ENCODE peak calls at places on chromosomes 7 and 10, in nine cellular contexts. D, Y, U, W, H, J, A, C and Q are unnamed samples.

GRCh38 chr7:66921918-66922486 is 977 bp downstream of the TMEM248 start:
- DNase-seq in J (no peak), H (no peak), C (peak; percentile 22), W (no peak), D (no peak), U (no peak), Y (peak; percentile 74), A (no peak), Q (no peak)

GRCh38 chr7:144596953-144597352 is 193.5 kb upstream of the NOBOX start:
- DNase-seq in J (no peak), A (no peak), H (no peak), U (no peak), Y (no peak), W (no peak), D (no peak), C (no peak), Q (no peak)

GRCh38 chr7:151814400-151814914 is 62.5 kb downstream of the PRKAG2 start:
- DNase-seq in J (no peak), A (no peak), C (no peak), Y (no peak), D (peak; percentile 53), W (no peak), U (no peak), H (peak; percentile 35), Q (no peak)

GRCh38 chr7:585229-585711 is 65.6 kb upstream of the PDGFA start:
- DNase-seq in U (peak; percentile 73), Y (peak; percentile 86), C (no peak), H (no peak), D (no peak), W (peak; percentile 82), A (no peak), J (no peak), Q (no peak)

GRCh38 chr10:7855205-7855604 is 36.9 kb downstream of the TAF3 start:
- DNase-seq in C (no peak), J (no peak), U (no peak), D (no peak), H (no peak), W (no peak), Y (no peak), A (no peak), Q (no peak)

GRCh38 chr7:45917658-45918057 is 3.4 kb downstream of the IGFBP3 start:
- DNase-seq in J (peak; percentile 84), Y (peak; percentile 90), U (peak; percentile 76), W (peak; percentile 64), D (peak; percentile 81), H (peak; percentile 96), C (peak; percentile 48), A (no peak), Q (peak; percentile 36)

GRCh38 chr7:129150199-129150996 is 5.9 kb downstream of the TSPAN33 start:
- DNase-seq in A (no peak), W (no peak), C (no peak), D (no peak), J (no peak), H (no peak), Y (no peak), U (no peak), Q (no peak)

GRCh38 chr10:116947838-116948529 is 57.0 kb downstream of the SHTN1 start:
- DNase-seq in U (peak; percentile 50), D (no peak), W (no peak), A (no peak), Y (no peak), C (no peak), H (no peak), J (no peak), Q (peak; percentile 12)

GRCh38 chr7:98351136-98351535 is 49.8 kb downstream of the BAIAP2L1 start:
- DNase-seq in C (no peak), J (no peak), D (no peak), H (no peak), W (no peak), U (no peak), Y (no peak), A (no peak), Q (no peak)

GRCh38 chr10:30542001-30542861 is 87.3 kb downstream of the LYZL2 start:
- DNase-seq in H (no peak), U (peak; percentile 26), A (no peak), Y (no peak), W (no peak), D (no peak), C (no peak), J (no peak), Q (no peak)